ENCODE peak calls at places on chromosomes 16 and 17, in seven cellular contexts. S, K, E, A, L, N and P are unnamed samples. For H3K36me3, the result is how much of the 10 kb centered on the place peaks cover.

GRCh38 chr17:82775033-82775823 is 23.4 kb downstream of the TBCD start:
- DNase-seq in S (no peak), K (peak), E (peak), A (peak), L (peak), N (no peak), P (peak)

GRCh38 chr17:69405096-69405495 is 9.4 kb upstream of the MAP2K6 start:
- DNase-seq in S (no peak), K (no peak), E (no peak), A (no peak), L (no peak), N (no peak), P (no peak)

GRCh38 chr17:3557768-3558583 is at the start of gene TRPV3:
- DNase-seq in S (no peak), K (peak), E (no peak), A (peak), L (peak), N (peak), P (peak)

GRCh38 chr16:83494459-83494858 is 313.3 kb upstream of the HSBP1 start:
- DNase-seq in S (no peak), K (no peak), E (peak), A (no peak), L (no peak), N (no peak), P (no peak)

GRCh38 chr16:4358831-4359561 is 7.9 kb upstream of the PAM16 start:
- DNase-seq in S (no peak), K (peak), E (peak), A (peak), L (peak), N (no peak), P (no peak)

GRCh38 chr17:42133461-42134041 is 10.9 kb downstream of the HSPB9 start:
- DNase-seq in S (no peak), K (no peak), E (no peak), A (no peak), L (no peak), N (no peak), P (no peak)

GRCh38 chr17:2059125-2059836 is 4.4 kb downstream of the HIC1 start:
- DNase-seq in S (no peak), K (no peak), E (no peak), A (no peak), L (peak), N (no peak), P (no peak)

GRCh38 chr17:9001539-9001938 is 19.8 kb upstream of the NTN1 start:
- DNase-seq in S (no peak), K (no peak), E (no peak), A (no peak), L (no peak), N (no peak), P (no peak)

GRCh38 chr17:76497979-76498885 is 3.0 kb downstream of the RHBDF2 start:
- DNase-seq in S (peak), K (peak), E (peak), A (no peak), L (peak), N (peak), P (peak)

GRCh38 chr16:51151951-51152663 is 1.0 kb upstream of the SALL1 start:
- DNase-seq in S (peak), K (peak), E (peak), A (no peak), L (no peak), N (no peak), P (no peak)

DNA sequence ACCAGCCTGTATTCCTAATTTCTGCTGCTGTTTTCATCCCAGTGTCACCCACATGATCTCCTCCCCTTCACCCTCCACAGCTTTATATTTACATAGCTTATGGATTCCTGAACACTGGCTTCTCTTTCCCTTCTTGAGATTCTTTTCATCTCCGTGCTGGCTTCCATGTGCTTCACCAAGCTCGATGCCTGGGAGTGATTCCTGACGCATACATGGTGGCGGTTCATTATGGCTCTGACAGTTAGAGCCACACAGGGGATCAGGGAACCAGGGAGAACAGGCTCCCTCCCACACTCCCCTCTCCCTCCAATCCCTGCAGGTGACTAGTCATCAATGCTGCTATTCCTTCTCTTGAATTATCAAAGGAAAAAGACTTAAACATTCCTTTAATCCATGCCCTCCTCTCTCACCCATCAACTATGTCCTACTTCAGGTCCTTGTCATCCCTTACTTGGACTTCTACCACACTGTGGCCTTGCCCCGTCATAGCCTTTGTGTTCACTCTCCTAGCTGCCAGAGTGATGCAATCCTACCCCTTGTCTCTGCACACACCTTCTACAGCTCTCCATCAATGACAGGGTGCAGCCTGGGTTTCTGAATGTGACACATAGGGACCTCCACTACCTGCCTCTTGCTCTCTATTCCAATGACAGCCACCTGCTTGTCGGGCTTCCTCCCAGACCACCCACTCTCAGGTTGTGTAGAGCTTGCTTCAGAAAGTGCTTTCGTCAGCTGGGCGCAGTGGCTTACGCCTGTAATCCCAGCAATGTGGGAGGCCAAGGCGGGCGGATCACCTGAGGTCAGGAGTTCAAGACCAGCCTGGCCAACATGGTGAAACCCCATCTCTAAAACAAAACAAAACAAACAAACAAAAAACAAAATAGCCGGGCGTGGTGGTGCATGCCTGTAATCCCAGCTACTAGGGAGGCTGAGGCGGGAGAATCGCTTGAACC is 43.6 kb downstream of the MYH13 start:
- DNase-seq in S (no peak), K (no peak), E (no peak), A (no peak), L (no peak), N (no peak), P (no peak)
- H3K36me3 ChIP-seq in S (under half), K (under half), E (under half), A (under half), L (under half), N (under half), P (under half)

GRCh38 chr16:75391254-75391653 is 42.0 kb downstream of the CFDP1 start:
- DNase-seq in S (no peak), K (no peak), E (no peak), A (no peak), L (no peak), N (no peak), P (no peak)
- H3K36me3 ChIP-seq in S (half or more), K (half or more), E (under half), A (under half), L (under half), N (half or more), P (half or more)

GRCh38 chr17:35760587-35760986 is at the start of gene C17orf50:
- DNase-seq in S (no peak), K (no peak), E (no peak), A (no peak), L (no peak), N (no peak), P (no peak)
- H3K36me3 ChIP-seq in S (under half), K (under half), E (under half), A (under half), L (under half), N (under half), P (under half)

GRCh38 chr16:71448274-71448866 is 6.5 kb upstream of the TLE7 start:
- DNase-seq in S (no peak), K (no peak), E (no peak), A (no peak), L (no peak), N (no peak), P (no peak)
- H3K36me3 ChIP-seq in S (half or more), K (half or more), E (half or more), A (half or more), L (under half), N (half or more), P (under half)

GRCh38 chr16:71912483-71912882 is 17.2 kb downstream of the IST1 start:
- DNase-seq in S (no peak), K (no peak), E (no peak), A (no peak), L (no peak), N (no peak), P (no peak)
- H3K36me3 ChIP-seq in S (under half), K (half or more), E (under half), A (under half), L (under half), N (half or more), P (under half)